ENCODE peak calls at places on chromosomes 13 and 19, in ten cellular contexts. G is psoas muscle; U is IMR-90; A is ovary; F is naive thymus-derived CD4-positive, alpha-beta T cell; N is testis; P is sigmoid colon; R is GM23248; E is PC-3; K is neuronal stem cell. Q is an unnamed sample.

GRCh38 chr13:23928985-23929384 is 31.7 kb upstream of the C1QTNF9B start:
- DNase-seq in G (no peak), F (no peak), K (no peak), E (peak), P (no peak), R (peak), N (no peak), U (peak), A (no peak), Q (no peak)

GRCh38 chr19:10286803-10287737 is at the start of gene ICAM4:
- DNase-seq in P (no peak), F (no peak), K (no peak), N (peak), A (peak), U (peak), R (peak), G (peak), E (no peak), Q (peak)

GRCh38 chr19:36115453-36116343 is at the start of gene TBCB:
- DNase-seq in A (no peak), P (peak), F (no peak), R (peak), K (no peak), G (no peak), E (no peak), N (peak), U (peak), Q (no peak)

GRCh38 chr19:15195987-15196682 is 4.7 kb downstream of the NOTCH3 start:
- DNase-seq in R (peak), G (no peak), F (no peak), N (peak), K (no peak), E (peak), A (no peak), U (no peak), P (no peak), Q (no peak)

GRCh38 chr13:110361365-110361911 is 54.4 kb downstream of the COL4A2 start:
- DNase-seq in K (no peak), P (peak), A (no peak), N (peak), U (peak), F (no peak), E (no peak), R (peak), G (peak), Q (peak)

GRCh38 chr19:53057904-53058579 is 13.5 kb downstream of the ERVV-2 start:
- DNase-seq in N (peak), F (no peak), E (peak), U (no peak), K (no peak), G (no peak), A (no peak), P (no peak), R (peak), Q (no peak)

GRCh38 chr13:24307211-24308067 is 1.9 kb upstream of the C1QTNF9 start:
- DNase-seq in P (peak), F (no peak), N (peak), U (no peak), E (peak), K (no peak), G (no peak), R (no peak), A (no peak), Q (no peak)

GRCh38 chr13:111414341-111414740 is 93.9 kb downstream of the TEX29 start:
- DNase-seq in K (no peak), G (no peak), R (no peak), E (no peak), A (no peak), U (no peak), F (no peak), N (no peak), P (peak), Q (no peak)

GRCh38 chr19:45852145-45852750 is 10.7 kb downstream of the SYMPK start:
- DNase-seq in G (peak), R (peak), K (no peak), P (no peak), U (no peak), E (peak), N (no peak), A (no peak), F (no peak), Q (no peak)

GRCh38 chr19:41641879-41642485 is 15.1 kb upstream of the CEACAM4 start:
- DNase-seq in U (peak), G (no peak), R (peak), K (peak), P (no peak), A (no peak), N (peak), F (peak), E (peak), Q (peak)

GRCh38 chr13:87677334-87678234 is 6.4 kb downstream of the SLITRK5 start:
- DNase-seq in K (peak), F (no peak), U (no peak), N (no peak), G (no peak), E (peak), R (peak), P (no peak), A (no peak), Q (no peak)

GRCh38 chr19:17496337-17496997 is 15.0 kb upstream of the PGLS start:
- DNase-seq in A (no peak), N (peak), U (peak), R (peak), F (peak), P (peak), G (peak), E (peak), K (peak), Q (peak)

GRCh38 chr13:77480071-77480470 is 55.4 kb upstream of the SCEL start:
- DNase-seq in K (no peak), R (no peak), U (no peak), N (no peak), G (no peak), E (no peak), F (no peak), P (no peak), A (no peak), Q (no peak)

GRCh38 chr13:97116754-97117153 is 105.4 kb upstream of the MBNL2 start:
- DNase-seq in N (no peak), F (no peak), A (no peak), E (peak), G (no peak), P (peak), K (no peak), R (peak), U (peak), Q (no peak)

GRCh38 chr19:33231511-33231910 is 5.9 kb upstream of the SLC7A10 start:
- DNase-seq in F (no peak), A (no peak), R (peak), E (no peak), U (peak), P (no peak), K (no peak), G (no peak), N (no peak), Q (no peak)

GRCh38 chr19:29366757-29367156 is 153.8 kb upstream of the UQCRFS1 start:
- DNase-seq in P (no peak), G (no peak), F (no peak), A (no peak), R (no peak), U (no peak), N (no peak), E (no peak), K (no peak), Q (no peak)

GRCh38 chr13:73901324-73902068 is 232.7 kb downstream of the KLF12 start:
- DNase-seq in R (no peak), G (no peak), F (no peak), A (no peak), N (no peak), E (no peak), U (no peak), K (no peak), P (no peak), Q (no peak)

GRCh38 chr19:862529-863304 is 3.3 kb downstream of the CFD start:
- DNase-seq in G (peak), F (peak), P (no peak), E (no peak), A (peak), R (peak), K (peak), N (peak), U (peak), Q (peak)

GRCh38 chr13:43333176-43333575 is 309.8 kb downstream of the DNAJC15 start:
- DNase-seq in N (no peak), A (no peak), U (no peak), K (no peak), F (no peak), R (no peak), P (no peak), E (no peak), G (no peak), Q (no peak)

GRCh38 chr13:29436291-29436690 is 159.2 kb downstream of the SLC7A1 start:
- DNase-seq in R (peak), N (no peak), F (no peak), K (no peak), P (no peak), A (no peak), G (no peak), U (peak), E (peak), Q (no peak)

GRCh38 chr19:43439183-43440063 is 24.7 kb downstream of the TEX101 start:
- DNase-seq in A (no peak), R (peak), G (no peak), N (no peak), K (no peak), U (no peak), E (peak), F (peak), P (no peak), Q (no peak)

GRCh38 chr13:57858376-57858775 is 226.8 kb downstream of the PCDH17 start:
- DNase-seq in F (no peak), P (no peak), N (no peak), E (no peak), R (no peak), A (no peak), G (no peak), K (no peak), U (no peak), Q (no peak)

GRCh38 chr19:42254083-42254849 is 662 bp downstream of the ERF start:
- DNase-seq in G (peak), A (peak), N (peak), R (peak), E (peak), P (peak), F (peak), U (peak), K (peak), Q (peak)

GRCh38 chr13:42487221-42487620 is 86.7 kb upstream of the TNFSF11 start:
- DNase-seq in K (no peak), E (peak), N (no peak), U (peak), A (no peak), F (no peak), G (no peak), P (no peak), R (no peak), Q (no peak)

GRCh38 chr13:19927117-19927734 is 31.3 kb upstream of the ZMYM2 start:
- DNase-seq in P (no peak), G (no peak), F (no peak), A (no peak), R (peak), N (no peak), E (peak), U (peak), K (no peak), Q (no peak)

GRCh38 chr19:53898680-53899341 is 10.3 kb upstream of the CACNG7 start:
- DNase-seq in U (no peak), E (no peak), K (no peak), P (no peak), A (no peak), R (no peak), G (peak), N (peak), F (no peak), Q (no peak)

GRCh38 chr13:101881593-101881992 is 429.1 kb downstream of the ITGBL1 start:
- DNase-seq in N (no peak), F (no peak), G (no peak), U (no peak), E (no peak), A (no peak), K (no peak), R (no peak), P (no peak), Q (no peak)

GRCh38 chr13:109428146-109428545 is 358.2 kb downstream of the IRS2 start:
- DNase-seq in E (no peak), N (no peak), P (no peak), R (no peak), U (no peak), A (no peak), K (no peak), F (no peak), G (no peak), Q (no peak)

DNA sequence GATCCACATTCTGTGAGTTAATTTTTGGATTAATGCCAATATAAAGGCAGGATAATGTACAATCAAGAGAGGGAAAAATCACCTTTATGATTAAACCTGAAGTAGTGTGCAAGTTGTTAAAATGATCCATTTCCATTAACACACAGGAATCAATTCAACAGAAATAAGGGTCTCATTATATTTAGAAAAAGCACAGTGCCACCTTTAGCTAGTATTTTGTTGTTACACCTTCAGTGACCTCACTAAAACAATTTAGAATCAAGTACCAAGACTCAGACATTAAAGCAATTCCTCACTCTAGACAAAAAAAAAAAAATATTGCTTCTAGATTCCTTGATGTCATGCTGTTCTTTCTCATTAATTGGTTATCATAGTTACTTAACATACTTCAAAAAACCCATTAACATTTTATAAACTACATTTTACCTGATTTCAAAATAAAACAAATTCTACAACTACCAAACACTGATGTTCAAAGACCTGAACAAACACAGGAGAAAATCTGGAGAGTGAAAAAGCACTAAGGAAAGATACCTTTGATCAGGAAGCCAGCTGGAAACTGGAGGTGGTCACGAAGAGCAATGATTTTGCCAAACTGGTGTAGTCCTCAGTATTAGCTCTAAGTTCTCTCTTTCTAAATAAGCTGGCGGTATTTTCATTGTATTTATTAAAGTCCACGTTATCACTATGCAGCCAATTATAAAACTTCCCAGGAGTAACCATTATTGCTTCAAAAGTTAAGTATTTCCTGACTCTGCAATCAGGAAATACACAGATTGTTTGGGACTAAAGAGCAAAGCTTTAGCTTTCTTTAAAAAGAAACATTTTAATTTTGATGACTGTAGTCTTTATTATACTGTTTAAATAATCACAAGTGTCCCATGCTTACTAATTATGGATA is 115.3 kb downstream of the TBC1D4 start:
- DNase-seq in E (no peak), N (no peak), A (no peak), P (no peak), K (no peak), R (no peak), U (no peak), G (no peak), F (no peak), Q (no peak)
- H3K27ac ChIP-seq in E (peak), N (no peak), A (no peak), P (no peak), K (no peak), R (peak), U (no peak), G (peak), F (no peak), Q (peak)

GRCh38 chr13:39374741-39375189 is 228.2 kb downstream of the LHFPL6 start:
- DNase-seq in P (no peak), K (no peak), E (no peak), F (no peak), R (no peak), N (no peak), A (no peak), U (no peak), G (no peak), Q (no peak)
- H3K4me3 ChIP-seq in P (no peak), K (no peak), E (no peak), F (no peak), R (no peak), N (no peak), A (no peak), U (no peak), G (no peak), Q (no peak)

GRCh38 chr19:14082675-14082960 is 3.0 kb downstream of the C19orf67 start:
- DNase-seq in K (no peak), P (no peak), U (no peak), R (no peak), G (no peak), A (no peak), F (no peak), N (no peak), E (no peak), Q (no peak)
- H3K27ac ChIP-seq in K (no peak), P (no peak), U (no peak), R (no peak), G (peak), A (no peak), F (no peak), N (no peak), E (no peak), Q (no peak)

GRCh38 chr19:1874554-1875185 is 10.6 kb downstream of the ABHD17A start:
- DNase-seq in R (peak), A (no peak), E (no peak), K (no peak), U (no peak), P (no peak), F (no peak), N (no peak), G (no peak), Q (no peak)

GRCh38 chr19:1875646-1876493 is 9.4 kb downstream of the ABHD17A start:
- DNase-seq in K (peak), P (peak), F (peak), R (peak), A (peak), U (peak), G (peak), E (peak), N (peak), Q (peak)

GRCh38 chr19:1871630-1872029 is 8.3 kb upstream of the KLF16 start:
- DNase-seq in R (no peak), A (no peak), N (no peak), P (no peak), G (no peak), F (no peak), U (no peak), K (no peak), E (no peak), Q (no peak)

GRCh38 chr19:1872807-1873523 is 9.6 kb upstream of the KLF16 start:
- DNase-seq in A (no peak), G (no peak), K (no peak), F (no peak), U (no peak), P (no peak), R (no peak), E (no peak), N (no peak), Q (no peak)

GRCh38 chr19:1873524-1874473 is 10.4 kb upstream of the KLF16 start:
- DNase-seq in F (no peak), U (no peak), E (no peak), N (peak), G (no peak), P (peak), A (peak), R (no peak), K (no peak), Q (peak)
- H3K4me3 ChIP-seq in F (peak), U (no peak), E (peak), N (no peak), G (peak), P (peak), A (peak), R (peak), K (peak), Q (peak)

GRCh38 chr19:6535558-6536137 is 4.8 kb downstream of the TNFSF9 start:
- DNase-seq in U (no peak), G (no peak), F (no peak), E (no peak), N (no peak), A (no peak), R (no peak), P (no peak), K (no peak), Q (no peak)
- H3K27ac ChIP-seq in U (no peak), G (no peak), F (no peak), E (no peak), N (no peak), A (no peak), R (no peak), P (no peak), K (no peak), Q (no peak)

DNA sequence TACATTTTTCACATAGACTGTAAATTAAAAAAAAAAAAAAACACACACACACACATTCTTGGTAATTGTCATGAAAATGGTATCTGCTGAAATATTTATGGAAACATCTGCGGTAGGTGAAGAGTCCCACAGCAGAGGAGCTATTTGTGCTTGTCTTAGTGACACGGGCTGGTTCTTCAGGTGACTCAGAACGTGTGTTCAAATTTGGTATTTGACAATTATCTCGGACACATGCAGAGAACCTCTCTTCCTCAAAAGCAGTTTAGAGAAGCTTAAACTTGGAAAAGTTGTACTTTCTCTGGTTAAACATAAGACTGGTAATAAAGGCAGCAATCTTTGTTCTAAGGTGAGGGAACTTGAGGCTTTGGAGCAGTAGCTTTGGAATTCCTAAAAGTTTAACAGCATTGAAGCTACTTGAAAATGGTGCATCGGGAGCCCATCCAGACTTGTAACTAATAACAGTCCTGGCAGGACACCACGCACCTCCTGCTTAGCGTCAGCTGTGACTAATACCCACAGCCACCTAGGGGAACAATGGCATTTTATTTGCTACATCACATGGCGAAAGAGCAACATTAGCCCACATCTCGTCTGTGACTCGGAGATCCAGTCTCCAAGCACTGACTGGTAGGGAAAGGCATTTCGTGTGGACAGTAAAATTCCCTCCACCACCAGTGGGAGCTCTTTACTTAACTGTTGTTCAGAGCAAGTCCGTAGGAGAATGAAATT is 1505.1 kb upstream of the SLC10A2 start:
- DNase-seq in A (peak), G (peak), P (peak), R (peak), K (peak), U (peak), E (peak), N (peak), F (no peak), Q (peak)
- H3K4me3 ChIP-seq in A (no peak), G (no peak), P (peak), R (no peak), K (no peak), U (no peak), E (peak), N (no peak), F (no peak), Q (no peak)

GRCh38 chr13:48630291-48630690 is 23.4 kb upstream of the CYSLTR2 start:
- DNase-seq in E (no peak), U (no peak), K (no peak), N (no peak), F (no peak), P (no peak), G (no peak), A (no peak), R (no peak), Q (no peak)

GRCh38 chr13:48630791-48631190 is 22.9 kb upstream of the CYSLTR2 start:
- DNase-seq in G (no peak), N (no peak), U (no peak), E (no peak), F (no peak), A (no peak), K (no peak), P (no peak), R (no peak), Q (no peak)

GRCh38 chr13:48626726-48627451 is 26.8 kb upstream of the CYSLTR2 start:
- DNase-seq in E (no peak), N (no peak), F (no peak), G (no peak), R (no peak), K (no peak), A (no peak), U (no peak), P (no peak), Q (no peak)

GRCh38 chr13:48631441-48631840 is 22.3 kb upstream of the CYSLTR2 start:
- DNase-seq in N (no peak), A (no peak), R (no peak), K (no peak), E (no peak), U (no peak), F (no peak), G (no peak), P (no peak), Q (no peak)

GRCh38 chr13:48629282-48629681 is 24.4 kb upstream of the CYSLTR2 start:
- DNase-seq in K (no peak), U (no peak), F (no peak), E (no peak), G (no peak), R (no peak), P (no peak), A (no peak), N (no peak), Q (no peak)
- H3K27ac ChIP-seq in K (no peak), U (no peak), F (no peak), E (no peak), G (no peak), R (no peak), P (no peak), A (no peak), N (no peak), Q (no peak)

DNA sequence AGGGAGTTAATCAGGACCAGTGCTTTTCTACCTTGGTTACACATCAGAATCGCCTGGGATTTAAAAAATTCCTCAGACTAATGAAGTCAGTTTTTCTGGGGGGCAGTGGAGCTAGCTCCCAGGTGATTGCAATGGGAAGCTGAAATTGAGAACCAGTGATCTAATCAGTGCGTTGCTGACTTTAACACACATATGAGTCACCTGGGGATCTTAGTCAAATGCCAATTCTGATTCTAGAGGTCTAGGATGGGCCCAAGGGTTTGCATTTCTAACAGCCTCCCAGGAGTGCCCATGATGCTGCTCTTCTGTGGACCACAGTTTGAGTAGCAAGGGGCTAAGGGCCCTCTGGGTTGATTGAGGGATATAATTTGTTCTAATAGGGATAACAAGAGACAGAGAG is 54.5 kb downstream of the KL start:
- DNase-seq in U (peak), A (no peak), G (no peak), K (no peak), R (peak), N (no peak), E (peak), P (no peak), F (no peak), Q (no peak)
- H3K4me3 ChIP-seq in U (no peak), A (no peak), G (no peak), K (no peak), R (no peak), N (no peak), E (no peak), P (no peak), F (no peak), Q (no peak)